ENCODE peak calls at places on chromosome 10, in seven cellular contexts. One of them, this sample, is unnamed.

GRCh38 chr10:77925410-77925794 is 1.2 kb downstream of the DLG5 start:
- DNase-seq in neuronal stem cell: no peak
- DNase-seq in aorta: peak; percentile 49
- DNase-seq in spleen: no peak
- DNase-seq in neural progenitor cell: no peak
- DNase-seq in PC-3: peak; percentile 80
- DNase-seq in A673: peak; percentile 64
- DNase-seq in this sample: no peak

GRCh38 chr10:132788180-132788830 is 2.4 kb upstream of the NKX6-2 start:
- DNase-seq in neuronal stem cell: no peak
- DNase-seq in aorta: no peak
- DNase-seq in spleen: no peak
- DNase-seq in neural progenitor cell: peak; percentile 73
- DNase-seq in PC-3: peak; percentile 8
- DNase-seq in A673: no peak
- DNase-seq in this sample: no peak

GRCh38 chr10:541750-542371 is 147.6 kb downstream of the DIP2C start:
- DNase-seq in neuronal stem cell: no peak
- DNase-seq in aorta: no peak
- DNase-seq in spleen: peak; percentile 77
- DNase-seq in neural progenitor cell: no peak
- DNase-seq in PC-3: no peak
- DNase-seq in A673: no peak
- DNase-seq in this sample: no peak

GRCh38 chr10:110307805-110308204 is 3.1 kb upstream of the SMNDC1 start:
- DNase-seq in neuronal stem cell: no peak
- DNase-seq in aorta: no peak
- DNase-seq in spleen: no peak
- DNase-seq in neural progenitor cell: no peak
- DNase-seq in PC-3: peak; percentile 75
- DNase-seq in A673: no peak
- DNase-seq in this sample: no peak

GRCh38 chr10:13158401-13158800 is 3.0 kb upstream of the MCM10 start:
- DNase-seq in neuronal stem cell: no peak
- DNase-seq in aorta: no peak
- DNase-seq in spleen: peak; percentile 81
- DNase-seq in neural progenitor cell: peak; percentile 19
- DNase-seq in PC-3: no peak
- DNase-seq in A673: no peak
- DNase-seq in this sample: no peak

GRCh38 chr10:99395750-99396445 is 34.5 kb downstream of the GOT1 start:
- DNase-seq in neuronal stem cell: no peak
- DNase-seq in aorta: no peak
- DNase-seq in spleen: no peak
- DNase-seq in neural progenitor cell: no peak
- DNase-seq in PC-3: peak; percentile 91
- DNase-seq in A673: no peak
- DNase-seq in this sample: peak; percentile 74

GRCh38 chr10:58712982-58713381 is 200.3 kb downstream of the BICC1 start:
- DNase-seq in neuronal stem cell: no peak
- DNase-seq in aorta: no peak
- DNase-seq in spleen: no peak
- DNase-seq in neural progenitor cell: no peak
- DNase-seq in PC-3: peak; percentile 33
- DNase-seq in A673: no peak
- DNase-seq in this sample: no peak

GRCh38 chr10:36440539-36440938 is 684.9 kb upstream of the ANKRD30A start:
- DNase-seq in neuronal stem cell: no peak
- DNase-seq in aorta: no peak
- DNase-seq in spleen: no peak
- DNase-seq in neural progenitor cell: no peak
- DNase-seq in PC-3: no peak
- DNase-seq in A673: no peak
- DNase-seq in this sample: no peak

GRCh38 chr10:59007307-59008025 is 169.0 kb upstream of the PHYHIPL start:
- DNase-seq in neuronal stem cell: no peak
- DNase-seq in aorta: no peak
- DNase-seq in spleen: no peak
- DNase-seq in neural progenitor cell: no peak
- DNase-seq in PC-3: no peak
- DNase-seq in A673: no peak
- DNase-seq in this sample: no peak

GRCh38 chr10:1662361-1663025 is 74.8 kb downstream of the ADARB2 start:
- DNase-seq in neuronal stem cell: no peak
- DNase-seq in aorta: no peak
- DNase-seq in spleen: peak; percentile 77
- DNase-seq in neural progenitor cell: no peak
- DNase-seq in PC-3: no peak
- DNase-seq in A673: peak; percentile 15
- DNase-seq in this sample: no peak

GRCh38 chr10:75375828-75376227 is 25.7 kb downstream of the ZNF503 start:
- DNase-seq in neuronal stem cell: no peak
- DNase-seq in aorta: peak; percentile 54
- DNase-seq in spleen: no peak
- DNase-seq in neural progenitor cell: no peak
- DNase-seq in PC-3: no peak
- DNase-seq in A673: no peak
- DNase-seq in this sample: no peak

GRCh38 chr10:14750900-14751575 is 23.7 kb downstream of the FAM107B start:
- DNase-seq in neuronal stem cell: no peak
- DNase-seq in aorta: no peak
- DNase-seq in spleen: peak; percentile 93
- DNase-seq in neural progenitor cell: no peak
- DNase-seq in PC-3: no peak
- DNase-seq in A673: no peak
- DNase-seq in this sample: no peak

GRCh38 chr10:31032515-31033132 is 959 bp upstream of the ZNF438 start:
- DNase-seq in neuronal stem cell: no peak
- DNase-seq in aorta: no peak
- DNase-seq in spleen: peak; percentile 83
- DNase-seq in neural progenitor cell: no peak
- DNase-seq in PC-3: no peak
- DNase-seq in A673: no peak
- DNase-seq in this sample: no peak

GRCh38 chr10:124742418-124743187 is 1.6 kb downstream of the FAM53B start:
- DNase-seq in neuronal stem cell: no peak
- DNase-seq in aorta: peak; percentile 44
- DNase-seq in spleen: peak; percentile 85
- DNase-seq in neural progenitor cell: peak; percentile 80
- DNase-seq in PC-3: peak; percentile 38
- DNase-seq in A673: peak; percentile 59
- DNase-seq in this sample: no peak

GRCh38 chr10:12500406-12501303 is 151.3 kb downstream of the CAMK1D start:
- DNase-seq in neuronal stem cell: no peak
- DNase-seq in aorta: no peak
- DNase-seq in spleen: peak; percentile 23
- DNase-seq in neural progenitor cell: no peak
- DNase-seq in PC-3: no peak
- DNase-seq in A673: peak; percentile 72
- DNase-seq in this sample: no peak

GRCh38 chr10:26810435-26811026 is 50.2 kb downstream of the ABI1 start:
- DNase-seq in neuronal stem cell: no peak
- DNase-seq in aorta: no peak
- DNase-seq in spleen: no peak
- DNase-seq in neural progenitor cell: no peak
- DNase-seq in PC-3: peak; percentile 6
- DNase-seq in A673: no peak
- DNase-seq in this sample: no peak

GRCh38 chr10:17115683-17116082 is 13.9 kb downstream of the CUBN start:
- DNase-seq in neuronal stem cell: no peak
- DNase-seq in aorta: no peak
- DNase-seq in spleen: no peak
- DNase-seq in neural progenitor cell: no peak
- DNase-seq in PC-3: peak; percentile 68
- DNase-seq in A673: peak; percentile 15
- DNase-seq in this sample: no peak

GRCh38 chr10:79936625-79937255 is 12.2 kb downstream of the SFTPD start:
- DNase-seq in neuronal stem cell: no peak
- DNase-seq in aorta: no peak
- DNase-seq in spleen: peak; percentile 53
- DNase-seq in neural progenitor cell: no peak
- DNase-seq in PC-3: no peak
- DNase-seq in A673: no peak
- DNase-seq in this sample: no peak

GRCh38 chr10:87817873-87818504 is at the start of gene ATAD1:
- DNase-seq in neuronal stem cell: peak; percentile 78
- DNase-seq in aorta: peak; percentile 86
- DNase-seq in spleen: peak; percentile 96
- DNase-seq in neural progenitor cell: peak; percentile 89
- DNase-seq in PC-3: peak; percentile 86
- DNase-seq in A673: peak; percentile 93
- DNase-seq in this sample: peak; percentile 85

GRCh38 chr10:104334561-104334960 is 3.7 kb downstream of the ITPRIP start:
- DNase-seq in neuronal stem cell: no peak
- DNase-seq in aorta: no peak
- DNase-seq in spleen: peak; percentile 43
- DNase-seq in neural progenitor cell: no peak
- DNase-seq in PC-3: no peak
- DNase-seq in A673: no peak
- DNase-seq in this sample: no peak

GRCh38 chr10:110033724-110034235 is 26.0 kb downstream of the ADD3 start:
- DNase-seq in neuronal stem cell: no peak
- DNase-seq in aorta: no peak
- DNase-seq in spleen: no peak
- DNase-seq in neural progenitor cell: no peak
- DNase-seq in PC-3: no peak
- DNase-seq in A673: no peak
- DNase-seq in this sample: no peak

GRCh38 chr10:62688971-62689700 is 115.4 kb upstream of the ADO start:
- DNase-seq in neuronal stem cell: no peak
- DNase-seq in aorta: no peak
- DNase-seq in spleen: no peak
- DNase-seq in neural progenitor cell: no peak
- DNase-seq in PC-3: no peak
- DNase-seq in A673: no peak
- DNase-seq in this sample: no peak

GRCh38 chr10:25552283-25552919 is 377.6 kb downstream of the GPR158 start:
- DNase-seq in neuronal stem cell: no peak
- DNase-seq in aorta: no peak
- DNase-seq in spleen: no peak
- DNase-seq in neural progenitor cell: no peak
- DNase-seq in PC-3: no peak
- DNase-seq in A673: no peak
- DNase-seq in this sample: no peak

GRCh38 chr10:86221442-86222335 is 144.9 kb downstream of the GRID1 start:
- DNase-seq in neuronal stem cell: no peak
- DNase-seq in aorta: no peak
- DNase-seq in spleen: peak; percentile 58
- DNase-seq in neural progenitor cell: peak; percentile 16
- DNase-seq in PC-3: no peak
- DNase-seq in A673: no peak
- DNase-seq in this sample: no peak

GRCh38 chr10:86223256-86223655 is 143.3 kb downstream of the GRID1 start:
- DNase-seq in neuronal stem cell: no peak
- DNase-seq in aorta: no peak
- DNase-seq in spleen: peak; percentile 64
- DNase-seq in neural progenitor cell: no peak
- DNase-seq in PC-3: no peak
- DNase-seq in A673: no peak
- DNase-seq in this sample: no peak

GRCh38 chr10:86222687-86223086 is 143.9 kb downstream of the GRID1 start:
- DNase-seq in neuronal stem cell: no peak
- DNase-seq in aorta: no peak
- DNase-seq in spleen: peak; percentile 64
- DNase-seq in neural progenitor cell: no peak
- DNase-seq in PC-3: no peak
- DNase-seq in A673: no peak
- DNase-seq in this sample: peak; percentile 30

GRCh38 chr10:86220626-86221025 is 146.0 kb downstream of the GRID1 start:
- DNase-seq in neuronal stem cell: no peak
- DNase-seq in aorta: no peak
- DNase-seq in spleen: peak; percentile 62
- DNase-seq in neural progenitor cell: no peak
- DNase-seq in PC-3: no peak
- DNase-seq in A673: no peak
- DNase-seq in this sample: no peak

GRCh38 chr10:86222336-86222650 is 144.3 kb downstream of the GRID1 start:
- DNase-seq in neuronal stem cell: no peak
- DNase-seq in aorta: no peak
- DNase-seq in spleen: peak; percentile 59
- DNase-seq in neural progenitor cell: no peak
- DNase-seq in PC-3: no peak
- DNase-seq in A673: no peak
- DNase-seq in this sample: peak; percentile 11
- H3K4me3 ChIP-seq in neuronal stem cell: no peak overlapping the region
- H3K4me3 ChIP-seq in aorta: no peak overlapping the region
- H3K4me3 ChIP-seq in spleen: no peak overlapping the region
- H3K4me3 ChIP-seq in neural progenitor cell: no peak overlapping the region
- H3K4me3 ChIP-seq in PC-3: no peak overlapping the region
- H3K4me3 ChIP-seq in A673: no peak overlapping the region
- H3K4me3 ChIP-seq in this sample: no peak overlapping the region

DNA sequence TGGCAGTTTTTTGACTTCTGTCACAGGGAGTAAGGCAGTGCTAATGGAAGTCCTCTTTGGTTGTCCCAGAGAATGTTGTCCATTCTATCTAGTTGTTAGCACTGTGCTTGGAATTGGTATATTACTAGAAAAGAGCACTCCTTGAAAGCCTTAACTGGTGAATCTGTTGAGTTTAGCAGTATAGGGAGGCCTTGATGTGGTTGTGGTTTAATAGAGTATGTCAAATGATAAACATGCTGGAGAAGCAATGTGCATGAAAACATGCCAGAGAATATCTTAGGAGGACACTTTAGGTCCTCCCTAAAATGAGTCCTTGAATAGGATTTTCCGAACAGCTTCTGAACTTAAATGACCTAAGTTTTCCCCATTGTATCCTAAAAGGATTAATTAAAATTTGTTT is 98.6 kb downstream of the BTRC start:
- DNase-seq in neuronal stem cell: no peak
- DNase-seq in aorta: no peak
- DNase-seq in spleen: no peak
- DNase-seq in neural progenitor cell: no peak
- DNase-seq in PC-3: no peak
- DNase-seq in A673: no peak
- DNase-seq in this sample: no peak
- H3K9me3 ChIP-seq in neuronal stem cell: no peaks in the 10 kb centered on the region
- H3K9me3 ChIP-seq in aorta: no peaks in the 10 kb centered on the region
- H3K9me3 ChIP-seq in spleen: no peaks in the 10 kb centered on the region
- H3K9me3 ChIP-seq in neural progenitor cell: no peaks in the 10 kb centered on the region
- H3K9me3 ChIP-seq in PC-3: no peaks in the 10 kb centered on the region
- H3K9me3 ChIP-seq in A673: no peaks in the 10 kb centered on the region
- H3K9me3 ChIP-seq in this sample: no peaks in the 10 kb centered on the region

DNA sequence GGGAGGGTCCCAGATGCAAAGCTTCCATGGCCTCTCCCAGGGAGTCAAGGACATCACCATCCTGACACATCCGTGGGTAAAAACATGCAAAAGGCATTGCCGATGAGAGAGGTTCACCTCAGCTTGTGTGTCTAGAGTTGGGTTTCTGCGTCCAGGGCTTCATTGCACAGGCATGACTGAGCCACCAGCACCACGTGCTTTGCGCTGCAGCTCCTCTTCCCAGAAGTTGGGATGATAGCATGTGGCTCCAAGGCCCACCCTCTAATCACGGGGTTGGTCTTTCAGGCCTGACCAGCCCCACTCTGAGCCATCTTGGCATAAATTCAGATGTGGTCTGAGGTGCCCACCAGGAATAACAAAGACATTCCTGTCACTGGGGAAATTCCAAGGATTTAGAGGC is 7.1 kb upstream of the RASGEF1A start:
- DNase-seq in neuronal stem cell: no peak
- DNase-seq in aorta: no peak
- DNase-seq in spleen: peak; percentile 37
- DNase-seq in neural progenitor cell: peak; percentile 27
- DNase-seq in PC-3: no peak
- DNase-seq in A673: no peak
- DNase-seq in this sample: no peak
- H3K27me3 ChIP-seq in neuronal stem cell: peaks cover 11% of the 10 kb centered on the region
- H3K27me3 ChIP-seq in aorta: no peaks in the 10 kb centered on the region
- H3K27me3 ChIP-seq in spleen: peaks cover 17% of the 10 kb centered on the region
- H3K27me3 ChIP-seq in neural progenitor cell: peaks cover 30% of the 10 kb centered on the region
- H3K27me3 ChIP-seq in PC-3: peaks cover 72% of the 10 kb centered on the region
- H3K27me3 ChIP-seq in A673: peaks cover 50% of the 10 kb centered on the region
- H3K27me3 ChIP-seq in this sample: no peaks in the 10 kb centered on the region

GRCh38 chr10:34854147-34854601 is 39.1 kb upstream of the PARD3 start:
- DNase-seq in neuronal stem cell: no peak
- DNase-seq in aorta: no peak
- DNase-seq in spleen: no peak
- DNase-seq in neural progenitor cell: no peak
- DNase-seq in PC-3: peak; percentile 98
- DNase-seq in A673: no peak
- DNase-seq in this sample: no peak
- H3K4me3 ChIP-seq in neuronal stem cell: no peak overlapping the region
- H3K4me3 ChIP-seq in aorta: no peak overlapping the region
- H3K4me3 ChIP-seq in spleen: no peak overlapping the region
- H3K4me3 ChIP-seq in neural progenitor cell: no peak overlapping the region
- H3K4me3 ChIP-seq in PC-3: peak overlapping the region; percentile 40
- H3K4me3 ChIP-seq in A673: no peak overlapping the region
- H3K4me3 ChIP-seq in this sample: no peak overlapping the region